ENCODE peak calls at places on chromosomes 3 and 15, in seven cellular contexts. U is mesenchymal stem cell, E is psoas muscle, C is adrenal gland, S is heart right ventricle, T is suprapubic skin, M is left lung. G is an unnamed sample. For H3K36me3, the result is how much of the 10 kb centered on the place peaks cover.

GRCh38 chr3:13159890-13160289 is 86.7 kb upstream of the IQSEC1 start:
- DNase-seq in U (no peak), E (no peak), C (no peak), S (no peak), T (no peak), M (no peak), G (no peak)

GRCh38 chr15:68307131-68307928 is 29.8 kb downstream of the FEM1B start:
- DNase-seq in U (no peak), E (no peak), C (peak), S (no peak), T (no peak), M (no peak), G (no peak)

GRCh38 chr15:25905140-25905539 is 42.0 kb upstream of the ATP10A start:
- DNase-seq in U (no peak), E (peak), C (peak), S (no peak), T (no peak), M (no peak), G (peak)

GRCh38 chr15:36428102-36428845 is 151.2 kb upstream of the CDIN1 start:
- DNase-seq in U (peak), E (no peak), C (peak), S (no peak), T (no peak), M (no peak), G (peak)

GRCh38 chr3:59237121-59237520 is 187.3 kb upstream of the CFAP20DC start:
- DNase-seq in U (no peak), E (no peak), C (no peak), S (no peak), T (no peak), M (no peak), G (peak)

GRCh38 chr15:54082836-54083492 is 104.7 kb downstream of the UNC13C start:
- DNase-seq in U (no peak), E (no peak), C (no peak), S (no peak), T (no peak), M (no peak), G (no peak)

GRCh38 chr15:70057931-70058641 is 39.6 kb downstream of the TLE3 start:
- DNase-seq in U (no peak), E (no peak), C (no peak), S (no peak), T (peak), M (peak), G (no peak)

GRCh38 chr15:36682091-36682490 is 102.7 kb downstream of the CDIN1 start:
- DNase-seq in U (peak), E (no peak), C (no peak), S (no peak), T (no peak), M (no peak), G (no peak)

GRCh38 chr15:73928241-73928579 is 1.9 kb downstream of the LOXL1 start:
- DNase-seq in U (no peak), E (peak), C (no peak), S (no peak), T (no peak), M (no peak), G (no peak)

GRCh38 chr3:11154036-11154952 is at the start of gene HRH1:
- DNase-seq in U (no peak), E (peak), C (no peak), S (peak), T (peak), M (no peak), G (peak)

GRCh38 chr15:57373882-57374276 is 2.4 kb upstream of the CGNL1 start:
- DNase-seq in U (no peak), E (no peak), C (no peak), S (no peak), T (no peak), M (no peak), G (no peak)

GRCh38 chr3:141305436-141305835 is 62.9 kb upstream of the ZBTB38 start:
- DNase-seq in U (peak), E (no peak), C (no peak), S (no peak), T (no peak), M (no peak), G (no peak)

GRCh38 chr15:95141486-95141885 is 910.1 kb downstream of the MCTP2 start:
- DNase-seq in U (peak), E (no peak), C (no peak), S (no peak), T (no peak), M (no peak), G (no peak)

GRCh38 chr15:65912235-65912634 is 42.9 kb downstream of the RAB11A start:
- DNase-seq in U (no peak), E (no peak), C (no peak), S (no peak), T (no peak), M (no peak), G (no peak)

GRCh38 chr3:54951405-54951804 is 23.5 kb upstream of the LRTM1 start:
- DNase-seq in U (peak), E (peak), C (peak), S (peak), T (peak), M (peak), G (peak)

GRCh38 chr3:38136272-38136806 is 588 bp downstream of the ACAA1 start:
- DNase-seq in U (peak), E (no peak), C (peak), S (peak), T (no peak), M (peak), G (no peak)

GRCh38 chr3:122803977-122804376 is 9.1 kb downstream of the SLC49A4 start:
- DNase-seq in U (no peak), E (no peak), C (no peak), S (no peak), T (no peak), M (no peak), G (no peak)

GRCh38 chr3:16061491-16061890 is 113.0 kb upstream of the GALNT15 start:
- DNase-seq in U (no peak), E (no peak), C (no peak), S (no peak), T (no peak), M (no peak), G (no peak)

GRCh38 chr3:73683706-73684105 is 59.0 kb upstream of the PDZRN3 start:
- DNase-seq in U (no peak), E (no peak), C (no peak), S (no peak), T (no peak), M (no peak), G (no peak)

GRCh38 chr3:31407665-31408064 is 125.1 kb upstream of the STT3B start:
- DNase-seq in U (no peak), E (no peak), C (no peak), S (no peak), T (no peak), M (no peak), G (no peak)

GRCh38 chr3:131338948-131339640 is 42.5 kb upstream of the NUDT16 start:
- DNase-seq in U (no peak), E (no peak), C (no peak), S (no peak), T (no peak), M (no peak), G (no peak)

GRCh38 chr15:67796728-67797127 is 28.6 kb upstream of the SKOR1 start:
- DNase-seq in U (no peak), E (no peak), C (no peak), S (no peak), T (no peak), M (no peak), G (no peak)

GRCh38 chr3:129087138-129087702 is 26.6 kb downstream of the GP9 start:
- DNase-seq in U (no peak), E (no peak), C (no peak), S (peak), T (no peak), M (peak), G (no peak)
- H3K27ac ChIP-seq in U (no peak), E (peak), C (no peak), S (peak), T (peak), M (peak), G (no peak)

GRCh38 chr3:9746330-9746729 is 3.4 kb upstream of the OGG1 start:
- DNase-seq in U (peak), E (no peak), C (no peak), S (no peak), T (no peak), M (no peak), G (no peak)

GRCh38 chr3:9747267-9747666 is 2.5 kb upstream of the OGG1 start:
- DNase-seq in U (peak), E (no peak), C (peak), S (no peak), T (no peak), M (no peak), G (no peak)

GRCh38 chr3:9749663-9750555 is at the start of gene OGG1:
- DNase-seq in U (peak), E (peak), C (peak), S (peak), T (peak), M (peak), G (peak)

GRCh38 chr3:9750556-9751411 is 1.0 kb downstream of the OGG1 start:
- DNase-seq in U (peak), E (no peak), C (peak), S (no peak), T (no peak), M (no peak), G (peak)

GRCh38 chr3:9749333-9749662 is 454 bp upstream of the OGG1 start:
- DNase-seq in U (no peak), E (no peak), C (no peak), S (no peak), T (no peak), M (no peak), G (no peak)
- H3K36me3 ChIP-seq in U (half or more), E (half or more), C (half or more), S (under half), T (half or more), M (under half), G (half or more)

GRCh38 chr3:127781411-127782001 is 40.8 kb downstream of the MGLL start:
- DNase-seq in U (peak), E (peak), C (no peak), S (peak), T (no peak), M (no peak), G (peak)

GRCh38 chr3:127780536-127781400 is 41.5 kb downstream of the MGLL start:
- DNase-seq in U (no peak), E (no peak), C (no peak), S (no peak), T (no peak), M (no peak), G (no peak)

GRCh38 chr3:127777861-127778711 is 44.2 kb downstream of the MGLL start:
- DNase-seq in U (no peak), E (peak), C (no peak), S (no peak), T (no peak), M (no peak), G (no peak)

GRCh38 chr3:127777332-127777731 is 45.0 kb downstream of the MGLL start:
- DNase-seq in U (no peak), E (no peak), C (no peak), S (no peak), T (no peak), M (no peak), G (no peak)

GRCh38 chr3:127779747-127780146 is 42.6 kb downstream of the MGLL start:
- DNase-seq in U (peak), E (peak), C (no peak), S (no peak), T (no peak), M (no peak), G (peak)
- H3K27ac ChIP-seq in U (peak), E (peak), C (no peak), S (peak), T (no peak), M (peak), G (no peak)

GRCh38 chr15:72735111-72735510 is 48.4 kb downstream of the ADPGK start:
- DNase-seq in U (no peak), E (no peak), C (no peak), S (no peak), T (no peak), M (no peak), G (no peak)
- H3K36me3 ChIP-seq in U (half or more), E (half or more), C (under half), S (under half), T (half or more), M (under half), G (under half)

DNA sequence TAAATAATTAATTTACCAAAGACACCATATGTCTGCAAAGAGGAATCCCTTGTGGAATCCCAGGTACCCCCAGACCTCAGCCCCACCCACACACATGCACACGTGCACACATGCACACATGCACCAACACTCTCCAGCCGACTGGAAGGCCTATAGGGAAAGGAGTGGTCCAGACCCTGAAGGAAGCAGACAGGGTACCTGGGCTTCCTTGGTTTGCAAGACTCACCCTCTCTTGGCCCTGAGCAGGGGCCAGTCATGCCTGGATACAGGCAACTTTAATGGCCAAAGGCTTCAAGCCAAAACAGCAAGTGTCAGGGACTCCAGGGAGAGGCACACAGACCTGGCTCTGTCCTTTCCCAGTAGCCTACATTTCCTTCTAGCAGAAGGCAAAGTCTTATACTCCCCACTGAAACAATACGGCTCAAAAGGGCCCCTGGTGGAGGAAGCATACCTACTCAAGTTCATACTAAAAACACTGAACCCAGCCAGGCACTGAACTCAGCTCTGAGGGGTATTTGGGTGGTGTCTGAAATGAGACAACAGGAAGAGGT is 8.8 kb downstream of the MFGE8 start:
- DNase-seq in U (no peak), E (no peak), C (peak), S (no peak), T (no peak), M (no peak), G (no peak)
- H3K27ac ChIP-seq in U (no peak), E (peak), C (no peak), S (no peak), T (no peak), M (no peak), G (no peak)

GRCh38 chr3:136277634-136278033 is 27.5 kb downstream of the PCCB start:
- DNase-seq in U (no peak), E (no peak), C (no peak), S (no peak), T (no peak), M (no peak), G (no peak)
- H3K36me3 ChIP-seq in U (under half), E (under half), C (under half), S (under half), T (under half), M (under half), G (under half)

G was measured in SJSA1.